ENCODE peak calls at places on chromosomes 13 and 19, in four cellular contexts. S, J, Y and H are unnamed samples.

GRCh38 chr19:57769345-57770131 is at the start of gene ZNF586:
- DNase-seq in S (peak; percentile 93), J (peak; percentile 95), Y (peak; percentile 79), H (peak; percentile 80)

GRCh38 chr19:843180-843835 is 2.5 kb downstream of the PRTN3 start:
- DNase-seq in S (no peak), J (no peak), Y (no peak), H (no peak)

GRCh38 chr19:55638864-55639359 is 1.9 kb upstream of the ZNF580 start:
- DNase-seq in S (peak; percentile 55), J (peak; percentile 49), Y (no peak), H (no peak)

GRCh38 chr13:25689539-25689938 is 317.8 kb downstream of the ATP8A2 start:
- DNase-seq in S (no peak), J (no peak), Y (no peak), H (no peak)

GRCh38 chr13:30421093-30422055 is 919 bp upstream of the UBE2L5 start:
- DNase-seq in S (peak; percentile 80), J (peak; percentile 85), Y (no peak), H (peak; percentile 54)

GRCh38 chr13:73684750-73685149 is 449.5 kb downstream of the KLF12 start:
- DNase-seq in S (no peak), J (no peak), Y (no peak), H (no peak)

GRCh38 chr19:48874309-48875135 is 2.3 kb downstream of the PPP1R15A start:
- DNase-seq in S (peak; percentile 79), J (peak; percentile 63), Y (no peak), H (no peak)

GRCh38 chr19:30236006-30236405 is 136.2 kb upstream of the ZNF536 start:
- DNase-seq in S (no peak), J (no peak), Y (no peak), H (no peak)

GRCh38 chr13:25213716-25214115 is 41.6 kb upstream of the AMER2 start:
- DNase-seq in S (no peak), J (no peak), Y (no peak), H (no peak)

GRCh38 chr19:6402834-6403608 is 10.1 kb upstream of the GTF2F1 start:
- DNase-seq in S (peak; percentile 79), J (peak; percentile 88), Y (peak; percentile 12), H (peak; percentile 45)

GRCh38 chr13:43444085-43444484 is 342.7 kb downstream of the ENOX1 start:
- DNase-seq in S (no peak), J (no peak), Y (no peak), H (no peak)

GRCh38 chr19:11023016-11023415 is 62.2 kb downstream of the SMARCA4 start:
- DNase-seq in S (no peak), J (no peak), Y (no peak), H (no peak)

GRCh38 chr13:50645092-50645491 is 198.4 kb downstream of the DLEU7 start:
- DNase-seq in S (peak; percentile 79), J (peak; percentile 28), Y (no peak), H (no peak)

GRCh38 chr13:83880275-83881027 is 1.8 kb downstream of the SLITRK1 start:
- DNase-seq in S (no peak), J (no peak), Y (no peak), H (no peak)

GRCh38 chr19:11377237-11377636 is 2.8 kb downstream of the SWSAP1 start:
- DNase-seq in S (peak; percentile 88), J (peak; percentile 79), Y (peak; percentile 69), H (peak; percentile 76)

GRCh38 chr19:35313614-35314013 is 15.4 kb upstream of the CD22 start:
- DNase-seq in S (no peak), J (no peak), Y (no peak), H (no peak)

GRCh38 chr19:19782783-19783182 is 38.8 kb downstream of the ZNF506 start:
- DNase-seq in S (peak; percentile 41), J (no peak), Y (no peak), H (no peak)

GRCh38 chr19:2126879-2127518 is 24.4 kb downstream of the AP3D1 start:
- DNase-seq in S (no peak), J (no peak), Y (no peak), H (no peak)

GRCh38 chr19:2129892-2130770 is 21.2 kb downstream of the AP3D1 start:
- DNase-seq in S (no peak), J (no peak), Y (no peak), H (no peak)

GRCh38 chr19:2129486-2129885 is 21.9 kb downstream of the AP3D1 start:
- DNase-seq in S (no peak), J (no peak), Y (no peak), H (no peak)

GRCh38 chr19:2129022-2129421 is 22.3 kb downstream of the AP3D1 start:
- DNase-seq in S (no peak), J (no peak), Y (no peak), H (no peak)

GRCh38 chr19:2127758-2128157 is 23.6 kb downstream of the AP3D1 start:
- DNase-seq in S (no peak), J (no peak), Y (no peak), H (no peak)
- H3K4me3 ChIP-seq in S (no peak overlapping the region), J (no peak overlapping the region), Y (no peak overlapping the region), H (no peak overlapping the region)

GRCh38 chr13:106710267-106710666 is 142.3 kb upstream of the ARGLU1 start:
- DNase-seq in S (peak; percentile 51), J (peak; percentile 74), Y (no peak), H (no peak)
- H3K4me3 ChIP-seq in S (no peak overlapping the region), J (peak overlapping the region; percentile 28), Y (no peak overlapping the region), H (no peak overlapping the region)

DNA sequence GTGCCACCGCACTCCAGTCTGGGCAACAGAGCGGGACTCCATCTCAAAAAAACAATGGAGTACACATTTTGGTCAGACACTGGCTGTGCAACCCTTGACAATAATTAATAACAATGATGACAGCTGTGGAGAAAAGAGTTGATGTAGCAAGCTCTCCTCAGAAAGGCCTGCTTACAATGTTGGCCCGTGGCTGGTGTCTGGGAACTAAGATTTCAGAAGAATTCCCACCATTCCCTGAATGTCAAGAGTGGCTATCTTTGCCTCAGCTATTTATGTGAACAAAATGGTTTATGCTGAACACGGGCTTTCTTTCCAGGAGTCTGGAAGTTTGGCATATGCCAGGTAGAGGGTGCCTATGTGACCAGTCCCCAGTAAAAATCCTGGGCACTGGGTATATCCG is 25.5 kb downstream of the NEK5 start:
- DNase-seq in S (no peak), J (no peak), Y (no peak), H (no peak)
- H3K4me3 ChIP-seq in S (no peak overlapping the region), J (no peak overlapping the region), Y (no peak overlapping the region), H (no peak overlapping the region)

GRCh38 chr13:103308700-103309099 is 242.5 kb upstream of the SLC10A2 start:
- DNase-seq in S (no peak), J (no peak), Y (no peak), H (no peak)
- H3K4me3 ChIP-seq in S (no peak overlapping the region), J (no peak overlapping the region), Y (no peak overlapping the region), H (no peak overlapping the region)

GRCh38 chr13:94252209-94252608 is 227.3 kb downstream of the DCT start:
- DNase-seq in S (peak; percentile 11), J (no peak), Y (no peak), H (no peak)
- H3K4me3 ChIP-seq in S (no peak overlapping the region), J (no peak overlapping the region), Y (no peak overlapping the region), H (no peak overlapping the region)

GRCh38 chr19:1949304-1950101 is 8.5 kb downstream of the CSNK1G2 start:
- DNase-seq in S (no peak), J (no peak), Y (no peak), H (no peak)
- H3K4me3 ChIP-seq in S (no peak overlapping the region), J (no peak overlapping the region), Y (no peak overlapping the region), H (no peak overlapping the region)

GRCh38 chr19:31397308-31397707 is 48.1 kb upstream of the TSHZ3 start:
- DNase-seq in S (no peak), J (no peak), Y (no peak), H (no peak)
- H3K4me3 ChIP-seq in S (no peak overlapping the region), J (no peak overlapping the region), Y (no peak overlapping the region), H (no peak overlapping the region)